ENCODE peak calls at places on chromosomes 6 and 20, in ten cellular contexts. One of them, this sample, is unnamed.

GRCh38 chr6:166005846-166006592 is 161.6 kb downstream of the TBXT start:
- DNase-seq in HFFc6: no peak
- DNase-seq in activated B cell treated with CpG ODN at 0.5 μM for 24 hours: no peak
- DNase-seq in WTC11: no peak
- DNase-seq in endothelial cell: no peak
- DNase-seq in H9: peak
- DNase-seq in epithelial cell of esophagus: no peak
- DNase-seq in neural crest cell: peak
- DNase-seq in cardiac muscle cell: peak
- DNase-seq in A673: peak
- DNase-seq in this sample: peak

GRCh38 chr20:57323034-57323433 is 6.6 kb upstream of the SPO11 start:
- DNase-seq in H9: peak
- DNase-seq in WTC11: peak
- DNase-seq in activated B cell treated with CpG ODN at 0.5 μM for 24 hours: no peak
- DNase-seq in neural crest cell: no peak
- DNase-seq in HFFc6: peak
- DNase-seq in endothelial cell: no peak
- DNase-seq in A673: peak
- DNase-seq in epithelial cell of esophagus: peak
- DNase-seq in cardiac muscle cell: peak
- DNase-seq in this sample: peak

GRCh38 chr20:58976095-58976730 is 4.8 kb upstream of the NELFCD start:
- DNase-seq in epithelial cell of esophagus: peak
- DNase-seq in activated B cell treated with CpG ODN at 0.5 μM for 24 hours: no peak
- DNase-seq in neural crest cell: no peak
- DNase-seq in H9: no peak
- DNase-seq in HFFc6: no peak
- DNase-seq in cardiac muscle cell: no peak
- DNase-seq in WTC11: no peak
- DNase-seq in endothelial cell: no peak
- DNase-seq in A673: no peak
- DNase-seq in this sample: no peak

GRCh38 chr6:150261997-150262396 is 106.8 kb upstream of the IYD start:
- DNase-seq in activated B cell treated with CpG ODN at 0.5 μM for 24 hours: no peak
- DNase-seq in cardiac muscle cell: no peak
- DNase-seq in H9: peak
- DNase-seq in WTC11: peak
- DNase-seq in neural crest cell: no peak
- DNase-seq in endothelial cell: no peak
- DNase-seq in epithelial cell of esophagus: no peak
- DNase-seq in HFFc6: no peak
- DNase-seq in A673: no peak
- DNase-seq in this sample: no peak

GRCh38 chr20:59866338-59866737 is 67.1 kb downstream of the SYCP2 start:
- DNase-seq in A673: no peak
- DNase-seq in cardiac muscle cell: no peak
- DNase-seq in neural crest cell: no peak
- DNase-seq in activated B cell treated with CpG ODN at 0.5 μM for 24 hours: no peak
- DNase-seq in HFFc6: no peak
- DNase-seq in endothelial cell: no peak
- DNase-seq in WTC11: no peak
- DNase-seq in epithelial cell of esophagus: no peak
- DNase-seq in H9: no peak
- DNase-seq in this sample: no peak

GRCh38 chr6:31836676-31837611 is 9.4 kb downstream of the HSPA1B start:
- DNase-seq in epithelial cell of esophagus: no peak
- DNase-seq in H9: no peak
- DNase-seq in HFFc6: peak
- DNase-seq in A673: no peak
- DNase-seq in WTC11: no peak
- DNase-seq in neural crest cell: no peak
- DNase-seq in activated B cell treated with CpG ODN at 0.5 μM for 24 hours: no peak
- DNase-seq in endothelial cell: no peak
- DNase-seq in cardiac muscle cell: peak
- DNase-seq in this sample: no peak

GRCh38 chr20:64102647-64103354 is 4.6 kb downstream of the NPBWR2 start:
- DNase-seq in activated B cell treated with CpG ODN at 0.5 μM for 24 hours: peak
- DNase-seq in epithelial cell of esophagus: no peak
- DNase-seq in A673: no peak
- DNase-seq in endothelial cell: no peak
- DNase-seq in cardiac muscle cell: no peak
- DNase-seq in neural crest cell: no peak
- DNase-seq in H9: peak
- DNase-seq in HFFc6: no peak
- DNase-seq in WTC11: peak
- DNase-seq in this sample: no peak

GRCh38 chr6:148967546-148967945 is 220.7 kb downstream of the UST start:
- DNase-seq in neural crest cell: no peak
- DNase-seq in activated B cell treated with CpG ODN at 0.5 μM for 24 hours: no peak
- DNase-seq in cardiac muscle cell: no peak
- DNase-seq in H9: peak
- DNase-seq in endothelial cell: no peak
- DNase-seq in WTC11: peak
- DNase-seq in HFFc6: no peak
- DNase-seq in epithelial cell of esophagus: no peak
- DNase-seq in A673: no peak
- DNase-seq in this sample: no peak

GRCh38 chr6:110181131-110182027 is 1.2 kb downstream of the CDC40 start:
- DNase-seq in A673: peak
- DNase-seq in activated B cell treated with CpG ODN at 0.5 μM for 24 hours: no peak
- DNase-seq in endothelial cell: no peak
- DNase-seq in epithelial cell of esophagus: peak
- DNase-seq in H9: no peak
- DNase-seq in WTC11: no peak
- DNase-seq in HFFc6: no peak
- DNase-seq in neural crest cell: no peak
- DNase-seq in cardiac muscle cell: peak
- DNase-seq in this sample: no peak

GRCh38 chr6:133114973-133115372 is 126.2 kb upstream of the EYA4 start:
- DNase-seq in WTC11: no peak
- DNase-seq in cardiac muscle cell: no peak
- DNase-seq in endothelial cell: no peak
- DNase-seq in activated B cell treated with CpG ODN at 0.5 μM for 24 hours: no peak
- DNase-seq in A673: peak
- DNase-seq in epithelial cell of esophagus: peak
- DNase-seq in H9: no peak
- DNase-seq in neural crest cell: no peak
- DNase-seq in HFFc6: no peak
- DNase-seq in this sample: no peak

GRCh38 chr20:37345339-37346231 is at the start of gene SRC:
- DNase-seq in HFFc6: peak
- DNase-seq in H9: peak
- DNase-seq in A673: peak
- DNase-seq in cardiac muscle cell: peak
- DNase-seq in epithelial cell of esophagus: peak
- DNase-seq in endothelial cell: peak
- DNase-seq in neural crest cell: peak
- DNase-seq in WTC11: peak
- DNase-seq in activated B cell treated with CpG ODN at 0.5 μM for 24 hours: peak
- DNase-seq in this sample: peak
- TF ChIP-seq CTCF in HFFc6: no peak
- TF ChIP-seq CTCF in H9: no peak
- TF ChIP-seq CTCF in A673: no peak
- TF ChIP-seq CTCF in cardiac muscle cell: no peak
- TF ChIP-seq CTCF in epithelial cell of esophagus: no peak
- TF ChIP-seq CTCF in endothelial cell: no peak
- TF ChIP-seq CTCF in neural crest cell: no peak
- TF ChIP-seq CTCF in WTC11: no peak
- TF ChIP-seq CTCF in activated B cell treated with CpG ODN at 0.5 μM for 24 hours: no peak
- TF ChIP-seq CTCF in this sample: no peak

DNA sequence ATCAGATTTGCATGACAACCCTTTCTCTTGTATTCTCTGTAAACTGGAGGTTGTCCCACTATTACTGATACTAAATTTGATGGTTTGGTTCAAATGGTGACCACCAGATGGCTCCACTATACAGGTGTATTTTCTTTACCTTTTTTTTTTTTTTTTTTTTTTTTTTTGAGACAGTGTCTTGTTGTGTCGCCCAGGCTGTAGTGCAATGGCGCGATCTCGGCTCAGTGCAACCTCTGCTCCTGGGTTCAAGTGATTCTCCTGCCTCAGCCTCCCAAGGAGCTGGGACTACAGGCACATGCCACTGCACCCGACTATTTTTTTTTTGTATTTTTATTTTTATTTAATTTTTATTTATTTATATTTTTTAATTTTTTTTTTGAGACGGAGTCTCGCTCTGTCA is 6.6 kb upstream of the WTAP start:
- DNase-seq in A673: no peak
- DNase-seq in endothelial cell: peak
- DNase-seq in H9: no peak
- DNase-seq in activated B cell treated with CpG ODN at 0.5 μM for 24 hours: no peak
- DNase-seq in WTC11: no peak
- DNase-seq in neural crest cell: no peak
- DNase-seq in HFFc6: no peak
- DNase-seq in cardiac muscle cell: peak
- DNase-seq in epithelial cell of esophagus: peak
- DNase-seq in this sample: peak
- TF ChIP-seq CTCF in A673: peak
- TF ChIP-seq CTCF in endothelial cell: peak
- TF ChIP-seq CTCF in H9: peak
- TF ChIP-seq CTCF in activated B cell treated with CpG ODN at 0.5 μM for 24 hours: no peak
- TF ChIP-seq CTCF in WTC11: no peak
- TF ChIP-seq CTCF in neural crest cell: peak
- TF ChIP-seq CTCF in HFFc6: peak
- TF ChIP-seq CTCF in cardiac muscle cell: peak
- TF ChIP-seq CTCF in epithelial cell of esophagus: peak
- TF ChIP-seq CTCF in this sample: no peak

GRCh38 chr20:32013326-32013725 is 3.1 kb downstream of the CCM2L start:
- DNase-seq in HFFc6: no peak
- DNase-seq in activated B cell treated with CpG ODN at 0.5 μM for 24 hours: no peak
- DNase-seq in neural crest cell: no peak
- DNase-seq in A673: no peak
- DNase-seq in epithelial cell of esophagus: no peak
- DNase-seq in WTC11: no peak
- DNase-seq in cardiac muscle cell: no peak
- DNase-seq in endothelial cell: no peak
- DNase-seq in H9: no peak
- DNase-seq in this sample: no peak
- TF ChIP-seq CTCF in HFFc6: no peak
- TF ChIP-seq CTCF in activated B cell treated with CpG ODN at 0.5 μM for 24 hours: no peak
- TF ChIP-seq CTCF in neural crest cell: no peak
- TF ChIP-seq CTCF in A673: no peak
- TF ChIP-seq CTCF in epithelial cell of esophagus: no peak
- TF ChIP-seq CTCF in WTC11: no peak
- TF ChIP-seq CTCF in cardiac muscle cell: no peak
- TF ChIP-seq CTCF in endothelial cell: no peak
- TF ChIP-seq CTCF in H9: no peak
- TF ChIP-seq CTCF in this sample: no peak

GRCh38 chr6:119351005-119351394 is 1.4 kb upstream of the MAN1A1 start:
- DNase-seq in cardiac muscle cell: peak
- DNase-seq in endothelial cell: no peak
- DNase-seq in neural crest cell: no peak
- DNase-seq in H9: no peak
- DNase-seq in HFFc6: peak
- DNase-seq in A673: peak
- DNase-seq in WTC11: no peak
- DNase-seq in activated B cell treated with CpG ODN at 0.5 μM for 24 hours: no peak
- DNase-seq in epithelial cell of esophagus: peak
- DNase-seq in this sample: no peak

GRCh38 chr6:119349041-119349340 is 570 bp downstream of the MAN1A1 start:
- DNase-seq in endothelial cell: no peak
- DNase-seq in WTC11: peak
- DNase-seq in HFFc6: no peak
- DNase-seq in activated B cell treated with CpG ODN at 0.5 μM for 24 hours: peak
- DNase-seq in neural crest cell: peak
- DNase-seq in cardiac muscle cell: no peak
- DNase-seq in A673: no peak
- DNase-seq in H9: no peak
- DNase-seq in epithelial cell of esophagus: no peak
- DNase-seq in this sample: no peak

GRCh38 chr6:119348308-119349040 is 1.1 kb downstream of the MAN1A1 start:
- DNase-seq in HFFc6: no peak
- DNase-seq in neural crest cell: peak
- DNase-seq in A673: peak
- DNase-seq in activated B cell treated with CpG ODN at 0.5 μM for 24 hours: peak
- DNase-seq in epithelial cell of esophagus: peak
- DNase-seq in WTC11: peak
- DNase-seq in endothelial cell: peak
- DNase-seq in H9: peak
- DNase-seq in cardiac muscle cell: peak
- DNase-seq in this sample: peak

GRCh38 chr6:119350202-119351004 is 842 bp upstream of the MAN1A1 start:
- DNase-seq in activated B cell treated with CpG ODN at 0.5 μM for 24 hours: no peak
- DNase-seq in neural crest cell: no peak
- DNase-seq in WTC11: no peak
- DNase-seq in cardiac muscle cell: peak
- DNase-seq in endothelial cell: no peak
- DNase-seq in epithelial cell of esophagus: peak
- DNase-seq in H9: no peak
- DNase-seq in A673: peak
- DNase-seq in HFFc6: peak
- DNase-seq in this sample: peak

DNA sequence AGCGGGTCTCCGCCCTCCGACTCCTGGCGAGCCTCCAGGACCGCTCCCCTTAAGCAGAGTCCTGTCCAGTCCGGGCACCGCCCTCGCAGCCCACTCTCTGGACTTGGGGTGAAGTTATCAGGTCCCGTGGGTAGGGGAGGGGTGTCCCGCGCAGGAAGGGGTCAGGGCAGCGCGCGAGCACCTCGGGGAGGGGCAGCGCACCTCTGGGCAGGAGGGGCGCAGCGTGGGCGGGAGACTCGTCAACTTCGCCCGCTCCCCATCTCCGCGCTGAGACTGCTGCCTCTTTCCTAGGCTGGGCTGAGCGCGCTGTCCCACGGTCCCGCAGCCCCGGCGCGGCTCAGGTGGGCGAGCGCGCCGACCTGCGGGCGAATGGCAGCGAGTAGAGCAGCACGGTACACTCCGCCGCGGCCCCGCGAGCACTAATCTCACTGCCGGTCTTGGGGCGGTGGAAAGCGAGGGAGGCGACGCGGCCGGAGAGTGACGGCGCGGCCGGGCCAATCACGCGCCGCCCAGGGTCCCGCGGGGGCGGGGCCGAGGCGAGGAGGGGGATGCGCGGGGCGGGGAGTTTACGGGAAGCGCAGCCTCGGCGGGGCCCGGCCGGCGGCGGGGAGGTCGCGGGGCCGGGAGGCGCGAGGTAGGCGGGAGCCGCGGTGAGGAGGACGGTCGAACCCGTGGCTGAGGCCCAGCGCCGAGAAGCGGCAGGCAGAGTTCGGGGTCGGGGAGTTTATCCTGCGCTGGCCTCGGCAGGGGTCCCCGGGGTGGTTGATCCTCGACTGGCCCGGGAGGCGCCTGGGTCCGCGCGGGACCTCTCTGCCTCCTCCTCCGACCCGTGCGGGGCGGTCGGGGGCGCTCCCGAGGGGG is at the start of gene MAN1A1:
- DNase-seq in H9: peak
- DNase-seq in neural crest cell: peak
- DNase-seq in activated B cell treated with CpG ODN at 0.5 μM for 24 hours: peak
- DNase-seq in cardiac muscle cell: peak
- DNase-seq in HFFc6: peak
- DNase-seq in WTC11: peak
- DNase-seq in endothelial cell: peak
- DNase-seq in epithelial cell of esophagus: peak
- DNase-seq in A673: peak
- DNase-seq in this sample: peak
- TF ChIP-seq CTCF in H9: no peak
- TF ChIP-seq CTCF in neural crest cell: no peak
- TF ChIP-seq CTCF in activated B cell treated with CpG ODN at 0.5 μM for 24 hours: no peak
- TF ChIP-seq CTCF in cardiac muscle cell: peak
- TF ChIP-seq CTCF in HFFc6: no peak
- TF ChIP-seq CTCF in WTC11: no peak
- TF ChIP-seq CTCF in endothelial cell: no peak
- TF ChIP-seq CTCF in epithelial cell of esophagus: no peak
- TF ChIP-seq CTCF in A673: no peak
- TF ChIP-seq CTCF in this sample: no peak